ENCODE peak calls at places on chromosome 17, in five cellular contexts. J is cardiac fibroblast, B is heart right ventricle, R is neural progenitor cell, O is retinal pigment epithelial cell. H is an unnamed sample.

GRCh38 chr17:8041249-8041928 is 2.5 kb downstream of the ALOX15B start:
- DNase-seq in J (peak; percentile 95), B (no peak), R (peak; percentile 72), O (peak; percentile 20), H (peak; percentile 59)

GRCh38 chr17:64196626-64197025 is 66.4 kb downstream of the TEX2 start:
- DNase-seq in J (peak; percentile 89), B (no peak), R (no peak), O (peak; percentile 79), H (no peak)

GRCh38 chr17:40025991-40026815 is 11.0 kb downstream of the CSF3 start:
- DNase-seq in J (peak; percentile 61), B (no peak), R (no peak), O (no peak), H (no peak)

GRCh38 chr17:83062011-83062817 is 17.2 kb upstream of the METRNL start:
- DNase-seq in J (no peak), B (peak; percentile 3), R (no peak), O (no peak), H (no peak)

GRCh38 chr17:48597775-48598631 is 4.4 kb upstream of the HOXB5 start:
- DNase-seq in J (no peak), B (no peak), R (peak; percentile 50), O (no peak), H (no peak)

GRCh38 chr17:49359990-49360795 is 1.9 kb downstream of the ZNF652 start:
- DNase-seq in J (no peak), B (no peak), R (peak; percentile 6), O (no peak), H (no peak)

GRCh38 chr17:56300191-56300590 is 146.9 kb downstream of the ANKFN1 start:
- DNase-seq in J (no peak), B (no peak), R (no peak), O (no peak), H (no peak)

GRCh38 chr17:50420419-50421112 is 5.5 kb upstream of the ACSF2 start:
- DNase-seq in J (peak; percentile 56), B (no peak), R (no peak), O (no peak), H (no peak)

GRCh38 chr17:5438716-5439445 is at the start of gene C1QBP:
- DNase-seq in J (peak; percentile 95), B (peak; percentile 92), R (peak; percentile 96), O (peak; percentile 69), H (peak; percentile 47)

GRCh38 chr17:5434984-5435383 is 4.0 kb downstream of the C1QBP start:
- DNase-seq in J (no peak), B (no peak), R (no peak), O (no peak), H (no peak)

GRCh38 chr17:5437721-5438317 is 1.1 kb downstream of the C1QBP start:
- DNase-seq in J (peak; percentile 35), B (no peak), R (no peak), O (no peak), H (no peak)

GRCh38 chr17:5443728-5444127 is 4.8 kb upstream of the C1QBP start:
- DNase-seq in J (no peak), B (no peak), R (no peak), O (no peak), H (no peak)

GRCh38 chr17:5439446-5439764 is 450 bp upstream of the C1QBP start:
- DNase-seq in J (no peak), B (no peak), R (no peak), O (no peak), H (no peak)
- TF ChIP-seq CTCF in J (no peak), B (no peak), R (peak; percentile 27), O (no peak), H (no peak)

GRCh38 chr17:2856727-2857126 is 60.5 kb downstream of the RAP1GAP2 start:
- DNase-seq in J (no peak), B (no peak), R (no peak), O (no peak), H (no peak)

GRCh38 chr17:2853722-2854580 is 57.7 kb downstream of the RAP1GAP2 start:
- DNase-seq in J (peak; percentile 22), B (no peak), R (peak; percentile 70), O (no peak), H (no peak)

GRCh38 chr17:2854662-2855061 is 58.4 kb downstream of the RAP1GAP2 start:
- DNase-seq in J (no peak), B (peak; percentile 49), R (no peak), O (no peak), H (no peak)

GRCh38 chr17:2853111-2853721 is 57.0 kb downstream of the RAP1GAP2 start:
- DNase-seq in J (peak; percentile 53), B (peak; percentile 68), R (peak; percentile 72), O (no peak), H (no peak)

DNA sequence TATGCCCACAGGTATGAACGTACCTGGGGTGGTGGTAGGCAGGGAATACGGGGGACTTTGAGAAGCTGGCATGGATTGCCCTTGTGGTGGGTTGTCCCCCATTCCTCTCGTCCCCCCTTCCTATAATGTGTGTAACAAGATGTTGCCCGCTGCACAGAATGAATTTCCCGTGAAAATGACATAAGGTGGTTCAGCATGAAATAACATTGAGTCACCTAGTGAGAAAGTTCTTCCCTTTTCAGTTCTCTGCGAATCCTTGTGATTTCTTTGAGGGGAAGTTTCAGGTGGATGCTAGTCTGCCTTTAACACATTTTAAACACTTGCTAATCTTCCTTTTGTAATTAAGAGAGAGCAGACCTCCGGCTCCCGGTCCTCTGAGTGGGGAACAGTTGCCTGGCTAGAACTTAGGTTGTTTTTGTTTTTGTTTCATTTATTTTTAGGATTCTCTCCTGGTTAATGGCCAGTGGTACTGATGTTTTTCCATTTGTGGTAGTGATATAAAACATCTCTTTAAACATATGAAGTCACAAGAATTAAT is 58.9 kb downstream of the RAP1GAP2 start:
- DNase-seq in J (peak; percentile 17), B (no peak), R (no peak), O (no peak), H (no peak)
- H3K4me3 ChIP-seq in J (no peak overlapping the region), B (peak overlapping the region; percentile 67), R (peak overlapping the region; percentile 68), O (no peak overlapping the region), H (peak overlapping the region; percentile 65)

DNA sequence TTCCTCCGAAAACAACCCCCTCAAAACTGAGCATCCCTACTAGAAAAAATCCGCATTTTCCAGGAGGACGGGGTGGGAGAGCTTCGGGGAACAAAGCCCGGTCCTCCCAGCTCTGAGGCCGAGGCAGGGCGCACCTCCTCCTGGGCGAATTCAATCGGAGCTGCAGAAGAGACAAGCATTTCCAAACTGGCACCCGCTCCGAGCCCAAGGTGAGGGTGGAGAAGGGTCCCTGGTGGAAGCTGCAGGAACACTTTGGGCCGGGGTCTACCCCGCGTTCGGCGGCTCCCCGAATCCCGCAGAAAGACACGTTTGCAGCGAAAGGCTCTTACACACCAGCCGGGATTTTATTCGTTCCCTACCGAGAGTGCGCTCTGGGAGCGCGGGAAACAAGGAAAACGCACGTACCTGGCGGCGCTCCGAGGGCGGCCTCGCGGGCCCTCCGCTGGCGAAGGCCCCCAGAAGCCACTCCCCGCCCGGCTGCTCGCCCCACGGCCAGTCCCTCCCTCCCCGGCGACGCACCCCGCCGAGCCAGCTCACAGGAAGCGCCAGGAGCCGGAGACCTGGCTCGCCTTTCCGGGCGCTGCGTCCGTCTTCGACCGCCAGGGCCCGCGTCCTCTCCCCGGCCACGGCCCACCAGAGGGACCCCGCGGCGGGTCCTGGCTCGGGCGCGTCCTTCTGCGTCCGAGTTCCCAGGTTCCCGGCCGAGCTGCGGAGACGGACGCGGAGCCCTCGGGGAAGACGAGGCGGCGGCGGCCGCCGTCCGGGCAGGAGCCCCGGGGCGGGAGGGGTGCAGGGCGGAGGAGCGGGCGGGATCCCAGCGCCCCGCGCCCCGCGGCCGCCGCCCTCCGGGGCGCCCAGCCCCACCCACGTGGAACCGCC is 49.8 kb upstream of the BAHCC1 start:
- DNase-seq in J (peak; percentile 92), B (peak; percentile 89), R (peak; percentile 92), O (no peak), H (no peak)
- TF ChIP-seq CTCF in J (peak; percentile 33), B (peak; percentile 22), R (peak; percentile 36), O (peak; percentile 28), H (no peak)

DNA sequence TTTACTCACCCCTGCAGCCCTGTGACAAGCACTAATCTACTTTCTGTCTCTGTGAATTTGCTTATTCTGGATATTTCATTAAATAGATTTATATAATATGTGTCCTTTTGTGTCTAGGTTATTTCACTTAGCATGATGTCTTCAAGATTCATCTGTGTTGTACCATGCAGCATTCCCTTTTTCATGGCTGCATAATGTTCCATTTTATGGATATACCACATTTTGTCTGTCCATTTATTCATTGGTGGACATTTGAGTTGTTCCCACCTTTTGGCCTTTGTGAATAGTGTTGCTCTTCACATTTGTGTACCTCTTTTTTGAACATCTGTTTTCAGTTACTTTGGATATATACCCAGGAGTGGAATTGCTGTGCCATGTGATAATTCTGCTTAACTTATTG is 110.3 kb downstream of the ELAC2 start:
- DNase-seq in J (no peak), B (no peak), R (no peak), O (no peak), H (no peak)
- H3K4me3 ChIP-seq in J (no peak overlapping the region), B (no peak overlapping the region), R (no peak overlapping the region), O (no peak overlapping the region), H (no peak overlapping the region)

GRCh38 chr17:79775635-79776034 is 2.3 kb upstream of the CBX2 start:
- DNase-seq in J (no peak), B (no peak), R (peak; percentile 40), O (no peak), H (no peak)

GRCh38 chr17:79771276-79771675 is 6.7 kb upstream of the CBX2 start:
- DNase-seq in J (no peak), B (no peak), R (no peak), O (no peak), H (no peak)

GRCh38 chr17:79765708-79766107 is 12.2 kb upstream of the CBX2 start:
- DNase-seq in J (no peak), B (no peak), R (no peak), O (no peak), H (no peak)

GRCh38 chr17:79774561-79774975 is 3.4 kb upstream of the CBX2 start:
- DNase-seq in J (no peak), B (no peak), R (no peak), O (no peak), H (no peak)

DNA sequence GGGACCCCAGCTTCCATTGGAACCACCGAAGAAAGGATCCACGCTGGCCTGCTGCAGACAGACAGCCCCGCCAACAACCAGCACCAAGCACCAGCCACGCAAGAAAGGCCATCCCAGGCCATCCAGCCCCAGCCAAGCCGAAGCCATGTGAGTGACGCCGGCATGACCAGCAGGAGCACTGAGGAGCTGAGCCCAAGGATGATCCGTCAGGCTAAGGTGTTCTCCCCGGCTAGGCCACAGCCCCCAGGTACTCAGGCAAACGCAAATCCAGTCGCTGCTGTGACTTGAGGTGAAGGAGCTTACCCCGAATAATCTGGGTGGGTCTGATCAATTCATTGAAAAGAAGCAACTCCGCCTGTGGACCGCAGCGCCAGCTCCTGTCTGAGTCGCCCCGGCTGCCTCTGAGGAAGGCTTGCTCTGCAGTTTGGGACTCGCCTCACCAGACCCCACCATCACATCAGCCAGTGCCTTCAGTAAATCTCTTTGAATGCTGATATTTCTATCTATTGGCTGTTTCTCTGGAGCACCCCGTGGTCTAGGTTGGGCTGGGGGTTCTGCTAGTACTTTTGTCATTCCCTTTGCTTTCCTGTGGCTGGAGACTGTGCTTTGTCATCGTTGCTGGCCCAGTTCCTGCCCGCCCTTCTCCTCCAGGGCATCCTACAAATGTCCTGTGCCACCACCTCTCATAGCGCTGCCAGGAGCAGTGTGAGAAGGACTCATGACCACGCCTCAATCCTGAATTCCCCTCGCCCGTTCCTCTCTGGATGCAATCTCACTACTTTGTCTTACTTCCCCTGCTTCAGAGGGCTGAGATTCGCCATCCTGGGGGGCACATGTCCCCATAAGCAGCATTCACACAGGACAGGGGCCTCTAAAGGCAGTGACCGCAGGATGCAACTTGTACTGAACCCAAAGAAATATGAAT is 8.1 kb upstream of the CBX2 start:
- DNase-seq in J (no peak), B (no peak), R (no peak), O (no peak), H (no peak)
- TF ChIP-seq CTCF in J (no peak), B (no peak), R (no peak), O (no peak), H (no peak)